ENCODE peak calls at places on chromosomes 6 and 20, in seven cellular contexts. One of them, this sample, is unnamed.

GRCh38 chr20:24658920-24659660 is 189.7 kb downstream of the SYNDIG1 start:
- DNase-seq in osteoblast: peak; percentile 36
- DNase-seq in psoas muscle: no peak
- DNase-seq in upper lobe of right lung: no peak
- DNase-seq in thoracic aorta: no peak
- DNase-seq in A549: no peak
- DNase-seq in tibial artery: peak; percentile 70
- DNase-seq in this sample: peak; percentile 31

GRCh38 chr6:31622678-31623077 is 2.2 kb downstream of the PRRC2A start:
- DNase-seq in osteoblast: no peak
- DNase-seq in psoas muscle: no peak
- DNase-seq in upper lobe of right lung: peak; percentile 73
- DNase-seq in thoracic aorta: no peak
- DNase-seq in A549: no peak
- DNase-seq in tibial artery: no peak
- DNase-seq in this sample: no peak

GRCh38 chr6:34890526-34890910 is 1.5 kb downstream of the ANKS1A start:
- DNase-seq in osteoblast: no peak
- DNase-seq in psoas muscle: no peak
- DNase-seq in upper lobe of right lung: no peak
- DNase-seq in thoracic aorta: no peak
- DNase-seq in A549: no peak
- DNase-seq in tibial artery: no peak
- DNase-seq in this sample: no peak

GRCh38 chr20:36542019-36542488 is 735 bp downstream of the MYL9 start:
- DNase-seq in osteoblast: peak; percentile 96
- DNase-seq in psoas muscle: peak; percentile 54
- DNase-seq in upper lobe of right lung: no peak
- DNase-seq in thoracic aorta: no peak
- DNase-seq in A549: no peak
- DNase-seq in tibial artery: peak; percentile 87
- DNase-seq in this sample: peak; percentile 69

GRCh38 chr6:30730611-30731435 is 10.7 kb downstream of the TUBB start:
- DNase-seq in osteoblast: peak; percentile 76
- DNase-seq in psoas muscle: peak; percentile 80
- DNase-seq in upper lobe of right lung: peak; percentile 91
- DNase-seq in thoracic aorta: no peak
- DNase-seq in A549: no peak
- DNase-seq in tibial artery: peak; percentile 82
- DNase-seq in this sample: peak; percentile 71

GRCh38 chr6:21827425-21828192 is 234.1 kb downstream of the SOX4 start:
- DNase-seq in osteoblast: no peak
- DNase-seq in psoas muscle: no peak
- DNase-seq in upper lobe of right lung: no peak
- DNase-seq in thoracic aorta: no peak
- DNase-seq in A549: no peak
- DNase-seq in tibial artery: no peak
- DNase-seq in this sample: no peak

GRCh38 chr20:64065973-64066341 is 3.0 kb downstream of the TCEA2 start:
- DNase-seq in osteoblast: peak; percentile 95
- DNase-seq in psoas muscle: no peak
- DNase-seq in upper lobe of right lung: no peak
- DNase-seq in thoracic aorta: no peak
- DNase-seq in A549: no peak
- DNase-seq in tibial artery: no peak
- DNase-seq in this sample: no peak

GRCh38 chr20:49775229-49775693 is 37.4 kb upstream of the SLC9A8 start:
- DNase-seq in osteoblast: peak; percentile 62
- DNase-seq in psoas muscle: peak; percentile 86
- DNase-seq in upper lobe of right lung: peak; percentile 71
- DNase-seq in thoracic aorta: peak; percentile 31
- DNase-seq in A549: peak; percentile 78
- DNase-seq in tibial artery: peak; percentile 68
- DNase-seq in this sample: peak; percentile 21

GRCh38 chr6:71579902-71580301 is 291.3 kb downstream of the OGFRL1 start:
- DNase-seq in osteoblast: no peak
- DNase-seq in psoas muscle: no peak
- DNase-seq in upper lobe of right lung: no peak
- DNase-seq in thoracic aorta: no peak
- DNase-seq in A549: no peak
- DNase-seq in tibial artery: no peak
- DNase-seq in this sample: no peak

GRCh38 chr6:11869656-11870340 is 91.2 kb upstream of the ADTRP start:
- DNase-seq in osteoblast: peak; percentile 45
- DNase-seq in psoas muscle: no peak
- DNase-seq in upper lobe of right lung: no peak
- DNase-seq in thoracic aorta: no peak
- DNase-seq in A549: no peak
- DNase-seq in tibial artery: no peak
- DNase-seq in this sample: peak; percentile 31

GRCh38 chr6:148747145-148747492 is 289 bp downstream of the UST start:
- DNase-seq in osteoblast: peak; percentile 93
- DNase-seq in psoas muscle: peak; percentile 76
- DNase-seq in upper lobe of right lung: peak; percentile 82
- DNase-seq in thoracic aorta: no peak
- DNase-seq in A549: peak; percentile 14
- DNase-seq in tibial artery: peak; percentile 84
- DNase-seq in this sample: peak; percentile 30

GRCh38 chr6:31631209-31631608 is 10.7 kb downstream of the PRRC2A start:
- DNase-seq in osteoblast: peak; percentile 68
- DNase-seq in psoas muscle: no peak
- DNase-seq in upper lobe of right lung: no peak
- DNase-seq in thoracic aorta: no peak
- DNase-seq in A549: no peak
- DNase-seq in tibial artery: no peak
- DNase-seq in this sample: no peak

GRCh38 chr6:36436466-36436865 is 6.2 kb downstream of the PXT1 start:
- DNase-seq in osteoblast: peak; percentile 82
- DNase-seq in psoas muscle: no peak
- DNase-seq in upper lobe of right lung: no peak
- DNase-seq in thoracic aorta: no peak
- DNase-seq in A549: no peak
- DNase-seq in tibial artery: no peak
- DNase-seq in this sample: no peak

GRCh38 chr6:25652007-25652515 is at the start of gene SCGN:
- DNase-seq in osteoblast: peak; percentile 84
- DNase-seq in psoas muscle: peak; percentile 61
- DNase-seq in upper lobe of right lung: peak; percentile 77
- DNase-seq in thoracic aorta: peak; percentile 3
- DNase-seq in A549: peak; percentile 5
- DNase-seq in tibial artery: peak; percentile 65
- DNase-seq in this sample: peak; percentile 62

GRCh38 chr6:28117386-28118050 is 6.9 kb upstream of the ZSCAN16 start:
- DNase-seq in osteoblast: no peak
- DNase-seq in psoas muscle: no peak
- DNase-seq in upper lobe of right lung: no peak
- DNase-seq in thoracic aorta: no peak
- DNase-seq in A549: no peak
- DNase-seq in tibial artery: no peak
- DNase-seq in this sample: no peak

GRCh38 chr6:40893021-40893420 is 146.0 kb downstream of the UNC5CL start:
- DNase-seq in osteoblast: no peak
- DNase-seq in psoas muscle: no peak
- DNase-seq in upper lobe of right lung: no peak
- DNase-seq in thoracic aorta: no peak
- DNase-seq in A549: no peak
- DNase-seq in tibial artery: no peak
- DNase-seq in this sample: no peak

GRCh38 chr6:15457903-15458530 is 204.8 kb downstream of the DTNBP1 start:
- DNase-seq in osteoblast: no peak
- DNase-seq in psoas muscle: no peak
- DNase-seq in upper lobe of right lung: no peak
- DNase-seq in thoracic aorta: no peak
- DNase-seq in A549: no peak
- DNase-seq in tibial artery: no peak
- DNase-seq in this sample: no peak

GRCh38 chr20:62707981-62708521 is 585 bp upstream of the NTSR1 start:
- DNase-seq in osteoblast: peak; percentile 93
- DNase-seq in psoas muscle: no peak
- DNase-seq in upper lobe of right lung: no peak
- DNase-seq in thoracic aorta: no peak
- DNase-seq in A549: peak; percentile 68
- DNase-seq in tibial artery: no peak
- DNase-seq in this sample: peak; percentile 5
- H3K27ac ChIP-seq in osteoblast: no peak overlapping the region
- H3K27ac ChIP-seq in psoas muscle: no peak overlapping the region
- H3K27ac ChIP-seq in upper lobe of right lung: no peak overlapping the region
- H3K27ac ChIP-seq in thoracic aorta: no peak overlapping the region
- H3K27ac ChIP-seq in A549: peak overlapping the region; percentile 42
- H3K27ac ChIP-seq in tibial artery: no peak overlapping the region
- H3K27ac ChIP-seq in this sample: no peak overlapping the region

DNA sequence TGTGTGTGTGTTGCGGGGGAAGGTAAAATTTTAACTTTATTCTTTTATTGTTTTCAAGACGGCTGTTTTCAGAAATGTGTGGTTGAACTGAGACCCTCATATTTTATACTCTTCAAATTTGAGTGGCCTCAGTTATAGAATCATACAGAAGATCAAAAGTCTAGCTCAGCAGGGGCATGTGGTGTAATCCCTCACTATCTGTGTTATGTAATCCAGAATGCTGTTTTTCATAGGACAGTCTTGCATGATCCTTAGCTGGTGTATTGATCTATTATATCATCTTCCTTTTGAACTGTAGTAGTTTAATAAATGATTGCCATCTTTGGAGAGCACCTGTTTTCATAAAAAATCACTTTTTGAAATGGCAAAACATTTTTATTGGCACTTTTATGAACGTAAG is 1.4 kb downstream of the PLCB4 start:
- DNase-seq in osteoblast: no peak
- DNase-seq in psoas muscle: no peak
- DNase-seq in upper lobe of right lung: no peak
- DNase-seq in thoracic aorta: no peak
- DNase-seq in A549: no peak
- DNase-seq in tibial artery: no peak
- DNase-seq in this sample: no peak
- H3K4me3 ChIP-seq in osteoblast: peak overlapping the region; percentile 78
- H3K4me3 ChIP-seq in psoas muscle: peak overlapping the region; percentile 80
- H3K4me3 ChIP-seq in upper lobe of right lung: peak overlapping the region; percentile 56
- H3K4me3 ChIP-seq in thoracic aorta: no peak overlapping the region
- H3K4me3 ChIP-seq in A549: peak overlapping the region; percentile 85
- H3K4me3 ChIP-seq in tibial artery: peak overlapping the region; percentile 76
- H3K4me3 ChIP-seq in this sample: peak overlapping the region; percentile 93

GRCh38 chr20:45892828-45893500 is 1.8 kb downstream of the CTSA start:
- DNase-seq in osteoblast: peak; percentile 30
- DNase-seq in psoas muscle: no peak
- DNase-seq in upper lobe of right lung: no peak
- DNase-seq in thoracic aorta: no peak
- DNase-seq in A549: no peak
- DNase-seq in tibial artery: no peak
- DNase-seq in this sample: no peak

GRCh38 chr20:45892049-45892816 is 1.1 kb downstream of the CTSA start:
- DNase-seq in osteoblast: peak; percentile 90
- DNase-seq in psoas muscle: no peak
- DNase-seq in upper lobe of right lung: no peak
- DNase-seq in thoracic aorta: no peak
- DNase-seq in A549: peak; percentile 81
- DNase-seq in tibial artery: no peak
- DNase-seq in this sample: no peak

GRCh38 chr20:45890997-45891983 is at the start of the genes CTSA and NEURL2:
- DNase-seq in osteoblast: peak; percentile 99
- DNase-seq in psoas muscle: peak; percentile 97
- DNase-seq in upper lobe of right lung: peak; percentile 96
- DNase-seq in thoracic aorta: peak; percentile 82
- DNase-seq in A549: peak; percentile 99
- DNase-seq in tibial artery: peak; percentile 96
- DNase-seq in this sample: peak; percentile 94

GRCh38 chr20:45888681-45889080 is 1.3 kb upstream of the SPATA25 start:
- DNase-seq in osteoblast: peak; percentile 71
- DNase-seq in psoas muscle: peak; percentile 47
- DNase-seq in upper lobe of right lung: no peak
- DNase-seq in thoracic aorta: no peak
- DNase-seq in A549: no peak
- DNase-seq in tibial artery: no peak
- DNase-seq in this sample: no peak

DNA sequence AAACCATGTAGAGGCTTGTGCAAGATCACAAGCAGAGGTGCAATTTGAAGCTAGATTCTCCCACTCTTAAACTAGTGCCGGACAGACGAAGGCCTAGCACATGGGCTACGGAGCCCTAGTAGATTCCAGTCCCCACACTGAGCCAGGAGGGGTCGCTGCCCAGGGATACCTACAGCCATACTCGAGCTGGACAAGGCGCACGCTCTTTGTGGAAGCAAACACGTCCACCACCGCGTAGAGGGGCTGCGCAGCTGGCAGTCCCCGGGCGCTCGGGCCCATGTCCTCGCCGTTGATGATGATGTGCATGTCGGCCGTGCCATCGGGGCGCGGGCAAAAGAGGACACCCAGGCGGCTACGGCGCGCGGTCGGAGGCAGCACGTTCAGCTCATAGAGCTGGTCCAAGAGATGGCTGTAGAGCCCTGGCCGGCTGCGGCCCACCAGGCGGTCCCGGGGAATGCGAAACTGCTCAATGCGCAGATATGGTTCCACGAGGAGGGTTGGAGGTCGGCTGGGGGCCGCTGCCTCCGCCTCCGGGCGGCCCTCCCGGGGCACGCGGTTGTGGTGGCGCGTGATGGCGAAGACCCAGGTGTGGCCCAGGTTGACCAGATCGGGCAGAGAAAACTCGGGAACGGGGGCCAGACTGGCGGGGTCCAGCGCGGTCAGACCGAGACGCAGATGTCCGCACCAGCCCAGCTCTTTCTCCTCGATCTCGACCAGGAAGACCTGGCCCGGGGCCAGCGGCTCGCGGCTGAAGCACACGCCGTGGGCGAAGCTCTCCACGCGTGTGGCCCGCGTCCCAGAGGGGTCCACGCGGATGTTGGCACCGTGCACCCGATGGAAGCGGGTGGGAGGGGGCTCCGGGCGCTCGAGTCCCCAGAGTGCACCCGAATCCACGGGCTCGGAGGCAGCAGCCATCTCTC is 671 bp downstream of the NEURL2 start:
- DNase-seq in osteoblast: peak; percentile 92
- DNase-seq in psoas muscle: peak; percentile 90
- DNase-seq in upper lobe of right lung: peak; percentile 89
- DNase-seq in thoracic aorta: peak; percentile 63
- DNase-seq in A549: peak; percentile 35
- DNase-seq in tibial artery: peak; percentile 90
- DNase-seq in this sample: peak; percentile 81
- H3K27ac ChIP-seq in osteoblast: peak overlapping the region; percentile 83
- H3K27ac ChIP-seq in psoas muscle: peak overlapping the region; percentile 92
- H3K27ac ChIP-seq in upper lobe of right lung: peak overlapping the region; percentile 71
- H3K27ac ChIP-seq in thoracic aorta: peak overlapping the region; percentile 81
- H3K27ac ChIP-seq in A549: peak overlapping the region; percentile 99
- H3K27ac ChIP-seq in tibial artery: peak overlapping the region; percentile 89
- H3K27ac ChIP-seq in this sample: peak overlapping the region; percentile 92

GRCh38 chr6:38724343-38724742 is 9.2 kb downstream of the DNAH8 start:
- DNase-seq in osteoblast: no peak
- DNase-seq in psoas muscle: no peak
- DNase-seq in upper lobe of right lung: no peak
- DNase-seq in thoracic aorta: no peak
- DNase-seq in A549: no peak
- DNase-seq in tibial artery: no peak
- DNase-seq in this sample: no peak

GRCh38 chr6:38728203-38728602 is 13.1 kb downstream of the DNAH8 start:
- DNase-seq in osteoblast: no peak
- DNase-seq in psoas muscle: no peak
- DNase-seq in upper lobe of right lung: no peak
- DNase-seq in thoracic aorta: no peak
- DNase-seq in A549: no peak
- DNase-seq in tibial artery: no peak
- DNase-seq in this sample: no peak

GRCh38 chr6:38725414-38726183 is 10.5 kb downstream of the DNAH8 start:
- DNase-seq in osteoblast: no peak
- DNase-seq in psoas muscle: no peak
- DNase-seq in upper lobe of right lung: no peak
- DNase-seq in thoracic aorta: no peak
- DNase-seq in A549: no peak
- DNase-seq in tibial artery: no peak
- DNase-seq in this sample: no peak

GRCh38 chr6:38730136-38730862 is 15.2 kb downstream of the DNAH8 start:
- DNase-seq in osteoblast: no peak
- DNase-seq in psoas muscle: no peak
- DNase-seq in upper lobe of right lung: no peak
- DNase-seq in thoracic aorta: no peak
- DNase-seq in A549: no peak
- DNase-seq in tibial artery: no peak
- DNase-seq in this sample: no peak
- H3K4me3 ChIP-seq in osteoblast: no peak overlapping the region
- H3K4me3 ChIP-seq in psoas muscle: no peak overlapping the region
- H3K4me3 ChIP-seq in upper lobe of right lung: no peak overlapping the region
- H3K4me3 ChIP-seq in thoracic aorta: no peak overlapping the region
- H3K4me3 ChIP-seq in A549: no peak overlapping the region
- H3K4me3 ChIP-seq in tibial artery: no peak overlapping the region
- H3K4me3 ChIP-seq in this sample: no peak overlapping the region